ENCODE peak calls at places on chromosome 2, in ten cellular contexts. G is left ventricle myocardium inferior, C is brain microvascular endothelial cell, S is AG04450, N is GM12865, K is heart right ventricle, T is transverse colon, O is ovary, R is HCT116, A is GM20000. F is an unnamed sample.

GRCh38 chr2:227655454-227655853 is 11.2 kb upstream of the SCYGR5 start:
- DNase-seq in G (no peak), C (peak), T (no peak), S (peak), A (no peak), N (no peak), O (no peak), K (no peak), R (peak), F (no peak)

GRCh38 chr2:234335676-234336228 is 161.1 kb downstream of the ARL4C start:
- DNase-seq in C (peak), A (no peak), T (peak), S (no peak), G (peak), N (no peak), R (no peak), O (no peak), K (peak), F (no peak)

GRCh38 chr2:152790883-152791282 is 72.5 kb downstream of the ARL6IP6 start:
- DNase-seq in G (no peak), T (no peak), K (peak), N (no peak), S (no peak), O (no peak), A (no peak), C (no peak), R (no peak), F (no peak)

GRCh38 chr2:27249891-27250651 is 12.8 kb downstream of the SLC30A3 start:
- DNase-seq in G (peak), R (peak), O (peak), K (peak), C (peak), A (peak), T (peak), S (no peak), N (peak), F (peak)

GRCh38 chr2:86392873-86393272 is 48.3 kb upstream of the KDM3A start:
- DNase-seq in O (no peak), A (no peak), C (no peak), S (no peak), K (no peak), G (peak), T (no peak), N (peak), R (no peak), F (no peak)

GRCh38 chr2:230739961-230740360 is 27.3 kb downstream of the CAB39 start:
- DNase-seq in O (no peak), N (no peak), T (no peak), R (no peak), K (no peak), A (no peak), C (peak), S (no peak), G (no peak), F (no peak)

GRCh38 chr2:64313311-64313710 is 140.7 kb upstream of the LGALSL start:
- DNase-seq in C (no peak), S (no peak), G (no peak), A (no peak), O (no peak), N (no peak), T (no peak), K (no peak), R (no peak), F (no peak)

GRCh38 chr2:187553908-187554703 is at the start of gene TFPI:
- DNase-seq in C (peak), R (no peak), N (peak), A (no peak), G (no peak), K (peak), S (no peak), T (no peak), O (no peak), F (no peak)

GRCh38 chr2:43402452-43402937 is 176.1 kb upstream of the ZFP36L2 start:
- DNase-seq in S (no peak), T (no peak), N (peak), G (no peak), R (no peak), O (peak), C (no peak), K (no peak), A (peak), F (no peak)

GRCh38 chr2:53593891-53594585 is 173.6 kb upstream of the CHAC2 start:
- DNase-seq in R (peak), T (no peak), S (no peak), K (no peak), A (no peak), N (no peak), C (peak), G (no peak), O (no peak), F (no peak)

GRCh38 chr2:40451926-40452605 is at the start of gene SLC8A1:
- DNase-seq in T (no peak), O (peak), K (no peak), S (no peak), N (no peak), R (no peak), A (peak), G (peak), C (peak), F (peak)

GRCh38 chr2:217222511-217222910 is 362.6 kb upstream of the TNP1 start:
- DNase-seq in T (no peak), R (no peak), S (no peak), K (no peak), C (no peak), O (no peak), N (peak), G (no peak), A (peak), F (peak)

GRCh38 chr2:30661173-30662107 is 145.8 kb downstream of the CAPN13 start:
- DNase-seq in S (no peak), N (peak), T (no peak), K (no peak), G (no peak), C (no peak), A (no peak), O (no peak), R (no peak), F (no peak)

GRCh38 chr2:129778608-129778877 is 200.9 kb upstream of the RAB6C start:
- DNase-seq in R (no peak), A (no peak), K (no peak), T (no peak), C (no peak), G (no peak), S (no peak), N (no peak), O (no peak), F (no peak)

GRCh38 chr2:54569745-54570296 is 113.7 kb downstream of the SPTBN1 start:
- DNase-seq in N (peak), G (no peak), K (no peak), O (no peak), R (no peak), C (no peak), A (no peak), S (no peak), T (peak), F (no peak)

GRCh38 chr2:67516899-67517530 is 119.9 kb downstream of the ETAA1 start:
- DNase-seq in O (no peak), T (no peak), A (no peak), S (peak), K (no peak), C (peak), R (no peak), G (no peak), N (no peak), F (no peak)

GRCh38 chr2:239566162-239566994 is 165.6 kb upstream of the HDAC4 start:
- DNase-seq in A (no peak), S (no peak), R (no peak), G (no peak), C (no peak), O (no peak), T (no peak), K (no peak), N (no peak), F (no peak)

GRCh38 chr2:157777425-157777824 is 98.7 kb downstream of the ACVR1 start:
- DNase-seq in R (peak), A (peak), T (peak), G (no peak), S (peak), N (peak), C (peak), K (peak), O (peak), F (peak)

GRCh38 chr2:30425326-30425725 is 21.7 kb upstream of the LCLAT1 start:
- DNase-seq in C (no peak), N (no peak), S (no peak), O (no peak), R (no peak), K (no peak), G (no peak), T (no peak), A (no peak), F (no peak)

GRCh38 chr2:16628316-16628715 is 37.3 kb downstream of the CYRIA start:
- DNase-seq in S (no peak), A (no peak), R (no peak), C (no peak), T (no peak), K (no peak), O (no peak), G (no peak), N (no peak), F (no peak)

GRCh38 chr2:128263902-128264331 is 54.8 kb downstream of the HS6ST1 start:
- DNase-seq in R (no peak), C (no peak), A (no peak), G (no peak), K (no peak), S (no peak), T (peak), N (no peak), O (no peak), F (no peak)

GRCh38 chr2:16102976-16103380 is 162.6 kb downstream of the MYCN start:
- DNase-seq in G (no peak), C (no peak), K (no peak), A (no peak), O (no peak), N (no peak), S (no peak), R (no peak), T (peak), F (no peak)

GRCh38 chr2:95057535-95058453 is 32.3 kb downstream of the MAL start:
- DNase-seq in R (no peak), T (no peak), G (no peak), K (no peak), A (no peak), C (no peak), O (no peak), S (no peak), N (no peak), F (no peak)

GRCh38 chr2:176188969-176189665 is 649 bp downstream of the HOXD1 start:
- DNase-seq in T (peak), S (no peak), A (no peak), N (no peak), R (no peak), K (no peak), C (no peak), G (no peak), O (peak), F (peak)

GRCh38 chr2:127066942-127067341 is 40.0 kb downstream of the BIN1 start:
- DNase-seq in C (no peak), T (peak), K (peak), A (no peak), R (no peak), G (peak), S (no peak), N (no peak), O (peak), F (no peak)

GRCh38 chr2:227766361-227766883 is 20.7 kb downstream of the SCYGR8 start:
- DNase-seq in C (peak), T (peak), S (peak), K (peak), O (peak), N (peak), G (peak), R (peak), A (peak), F (peak)

GRCh38 chr2:6653281-6653750 is 212.4 kb downstream of the CMPK2 start:
- DNase-seq in K (no peak), R (no peak), A (no peak), G (no peak), N (no peak), T (no peak), S (no peak), O (no peak), C (no peak), F (no peak)

GRCh38 chr2:34601561-34601960 is 1002.5 kb upstream of the FAM98A start:
- DNase-seq in A (no peak), S (no peak), N (no peak), K (no peak), R (no peak), T (no peak), O (no peak), C (no peak), G (no peak), F (no peak)

GRCh38 chr2:48039209-48039990 is 133.1 kb upstream of the FBXO11 start:
- DNase-seq in C (no peak), A (no peak), O (no peak), K (no peak), G (no peak), R (no peak), S (no peak), T (no peak), N (no peak), F (no peak)

GRCh38 chr2:21333249-21333648 is 209.5 kb downstream of the TDRD15 start:
- DNase-seq in K (no peak), S (no peak), G (no peak), R (no peak), N (no peak), A (no peak), T (no peak), C (no peak), O (no peak), F (no peak)
- TF ChIP-seq CTCF in K (no peak), S (no peak), G (no peak), R (no peak), N (no peak), A (no peak), T (no peak), C (no peak), O (no peak), F (no peak)

DNA sequence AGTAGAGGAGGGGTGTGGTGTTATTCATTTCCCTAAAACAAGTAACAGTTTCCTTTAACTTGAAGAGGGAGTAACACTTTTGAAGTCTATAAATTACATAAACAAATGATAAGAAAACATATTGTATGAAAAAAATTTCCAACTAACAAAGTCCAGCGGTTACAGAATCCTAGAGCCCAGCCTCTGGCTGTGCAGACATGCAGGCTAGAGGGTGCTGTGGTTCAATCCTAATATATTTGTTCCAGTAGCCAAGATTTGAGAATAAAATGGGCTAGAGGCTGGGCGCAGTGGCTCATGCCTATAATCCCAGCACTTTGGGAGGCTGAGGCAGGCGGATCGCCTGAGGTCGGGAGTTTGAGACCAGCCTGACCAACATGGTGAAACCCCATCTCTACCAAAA is 56.9 kb downstream of the WDR75 start:
- DNase-seq in R (no peak), A (no peak), G (no peak), C (no peak), T (no peak), O (peak), N (no peak), S (no peak), K (no peak), F (no peak)
- TF ChIP-seq CTCF in R (no peak), A (no peak), G (peak), C (peak), T (no peak), O (no peak), N (no peak), S (peak), K (no peak), F (no peak)

DNA sequence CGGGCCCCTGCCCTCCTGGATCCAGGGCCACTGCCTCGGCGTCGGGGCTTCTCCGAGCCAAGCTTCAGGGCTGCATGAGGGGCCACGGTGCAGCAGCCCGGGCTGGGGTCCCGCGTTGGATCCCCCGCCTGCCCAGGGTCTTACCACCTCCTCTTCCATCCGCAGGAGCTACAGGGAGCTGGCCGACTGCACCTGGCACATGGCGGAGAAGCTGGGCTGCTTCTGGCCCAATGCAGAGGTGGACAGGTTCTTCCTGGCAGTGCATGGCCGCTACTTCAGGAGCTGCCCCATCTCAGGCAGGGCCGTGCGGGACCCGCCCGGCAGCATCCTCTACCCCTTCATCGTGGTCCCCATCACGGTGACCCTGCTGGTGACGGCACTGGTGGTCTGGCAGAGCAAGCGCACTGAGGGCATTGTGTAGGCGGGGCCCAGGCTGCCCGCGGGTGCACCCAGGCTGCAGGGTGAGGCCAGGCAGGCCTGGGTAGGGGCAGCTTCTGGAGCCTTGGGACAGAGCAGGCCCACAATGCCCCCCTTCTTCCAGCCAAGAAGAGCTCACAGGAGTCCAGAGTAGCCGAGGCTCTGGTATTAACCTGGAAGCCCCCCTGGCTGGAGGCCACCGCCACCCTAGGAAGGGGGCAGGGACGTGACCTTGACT is 52.1 kb downstream of the RAMP1 start:
- DNase-seq in N (no peak), A (no peak), S (no peak), G (no peak), T (no peak), R (no peak), O (peak), K (no peak), C (no peak), F (no peak)
- TF ChIP-seq CTCF in N (no peak), A (no peak), S (no peak), G (no peak), T (no peak), R (no peak), O (no peak), K (no peak), C (no peak), F (no peak)

DNA sequence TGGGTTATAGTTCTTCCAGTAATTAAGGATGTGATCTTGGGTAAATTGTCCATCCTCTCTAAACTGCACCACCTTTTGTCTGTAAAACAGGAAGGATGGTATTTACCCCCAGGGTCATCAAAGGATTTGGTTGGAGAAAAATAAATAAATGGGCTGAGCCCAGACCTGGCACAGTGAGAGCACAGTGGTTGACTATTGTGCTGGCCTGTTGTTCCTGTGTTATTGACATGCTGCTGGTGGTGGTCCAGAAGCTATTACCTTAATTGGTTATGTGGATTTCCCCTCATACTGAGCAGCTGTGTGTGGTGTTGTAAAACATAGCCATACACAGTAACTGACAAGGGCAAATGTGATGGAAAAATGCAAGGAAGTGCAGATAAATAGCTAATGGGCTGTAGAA is 746 bp upstream of the IL37 start:
- DNase-seq in T (no peak), R (no peak), O (no peak), N (no peak), S (no peak), C (no peak), A (no peak), G (no peak), K (no peak), F (no peak)
- TF ChIP-seq CTCF in T (no peak), R (no peak), O (no peak), N (no peak), S (no peak), C (no peak), A (no peak), G (no peak), K (no peak), F (no peak)

DNA sequence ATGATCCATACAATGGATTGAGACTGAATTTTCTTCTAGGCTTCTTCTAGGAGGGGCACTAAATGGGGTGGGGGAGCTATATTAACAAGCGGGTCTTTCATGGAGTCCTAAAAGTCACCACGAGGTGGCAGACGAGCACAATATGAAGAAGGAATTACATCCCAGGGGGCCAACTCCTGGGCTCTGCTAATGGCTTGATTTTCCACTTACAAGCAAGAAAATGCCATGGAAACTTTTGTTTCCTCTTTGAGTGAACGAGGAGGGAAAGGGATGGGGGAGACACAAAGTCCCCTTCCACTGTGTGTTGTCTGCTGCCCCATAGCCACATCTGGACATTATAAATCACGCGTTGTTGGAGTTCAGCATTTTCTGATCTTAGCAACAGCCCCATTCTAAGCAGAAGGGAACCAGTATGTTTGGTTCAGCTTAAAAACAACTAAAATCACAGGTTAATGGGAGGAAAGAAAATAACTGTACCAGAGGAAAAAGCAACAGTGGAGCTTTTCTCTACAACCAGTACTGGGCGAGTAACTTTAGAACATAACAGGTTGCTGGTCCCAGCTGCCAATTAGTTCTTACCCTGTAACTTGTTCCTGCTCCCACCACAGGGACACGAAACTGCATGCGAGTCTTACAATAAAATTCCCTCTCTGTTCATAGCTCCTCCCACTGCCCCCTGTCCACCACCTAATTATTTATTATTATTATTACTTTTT is 285.0 kb upstream of the PARD3B start:
- DNase-seq in R (peak), S (peak), K (peak), N (peak), G (peak), T (peak), A (peak), O (peak), C (peak), F (peak)
- TF ChIP-seq CTCF in R (peak), S (peak), K (peak), N (peak), G (peak), T (peak), A (peak), O (peak), C (peak), F (peak)

DNA sequence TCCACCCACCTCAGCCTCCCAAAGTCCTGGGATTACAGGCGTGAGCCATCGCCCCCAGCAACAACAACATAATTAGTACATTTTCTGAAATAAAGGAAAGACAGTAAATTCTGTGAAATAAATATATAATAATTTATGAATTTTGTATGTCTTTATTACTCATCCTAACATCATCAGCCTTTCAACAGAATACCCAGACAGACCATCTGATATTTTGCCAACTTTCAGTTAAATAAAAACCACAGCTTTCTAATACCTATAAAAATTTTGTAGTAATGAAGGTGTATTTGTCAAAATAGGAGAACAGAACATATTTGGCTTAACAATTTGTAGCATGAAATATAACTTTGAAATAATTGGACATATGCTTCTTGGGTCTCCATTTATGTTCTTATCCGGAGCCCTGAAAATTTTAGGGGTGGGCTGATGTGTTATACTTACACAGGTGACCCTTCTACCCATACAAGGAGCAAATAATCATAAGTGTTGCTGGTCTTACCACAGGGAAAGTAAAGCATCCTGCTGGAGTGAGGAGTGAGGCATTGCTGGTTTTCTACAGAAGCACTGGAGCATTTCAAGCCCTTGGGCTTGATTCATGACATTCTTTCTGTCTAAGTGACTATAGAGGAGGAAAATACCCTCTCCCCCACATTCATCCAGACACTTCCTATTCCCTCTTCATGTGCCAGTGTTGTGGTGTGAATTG is 99.3 kb downstream of the SPOPL start:
- DNase-seq in R (no peak), C (no peak), S (no peak), T (no peak), G (no peak), K (no peak), O (no peak), A (no peak), N (no peak), F (no peak)
- TF ChIP-seq CTCF in R (no peak), C (no peak), S (no peak), T (no peak), G (no peak), K (no peak), O (no peak), A (no peak), N (no peak), F (no peak)

GRCh38 chr2:160332318-160332717 is 132.2 kb upstream of the ITGB6 start:
- DNase-seq in T (no peak), O (no peak), R (no peak), G (no peak), A (no peak), K (peak), S (no peak), N (no peak), C (peak), F (no peak)
- TF ChIP-seq CTCF in T (no peak), O (no peak), R (no peak), G (no peak), A (no peak), K (peak), S (no peak), N (no peak), C (no peak), F (no peak)